ENCODE peak calls at places on chromosomes 6 and 20, in six cellular contexts. F is Panc1, V is spleen, Z is sigmoid colon, U is HL-60, B is stomach. H is an unnamed sample.

GRCh38 chr6:92723390-92723931 is 695.9 kb downstream of the EPHA7 start:
- DNase-seq in Z (peak; percentile 58), V (peak; percentile 77), U (no peak), F (no peak), B (no peak), H (no peak)

GRCh38 chr20:62370115-62370806 is 3.1 kb upstream of the LAMA5 start:
- DNase-seq in V (no peak), U (no peak), F (no peak), Z (no peak), B (peak; percentile 49), H (no peak)

GRCh38 chr6:11140061-11140460 is 28.5 kb upstream of the ERVFRD-1 start:
- DNase-seq in U (no peak), B (no peak), F (no peak), V (no peak), Z (no peak), H (no peak)

GRCh38 chr6:13431861-13432465 is 55.4 kb downstream of the GFOD1 start:
- DNase-seq in U (no peak), V (no peak), F (no peak), B (no peak), Z (no peak), H (no peak)

GRCh38 chr6:31125162-31125561 is 4.9 kb upstream of the CDSN start:
- DNase-seq in F (no peak), B (peak; percentile 63), U (no peak), Z (peak; percentile 82), V (no peak), H (no peak)

GRCh38 chr6:33620584-33621395 is at the start of gene ITPR3:
- DNase-seq in U (no peak), F (no peak), V (peak; percentile 92), B (peak; percentile 79), Z (peak; percentile 80), H (no peak)

GRCh38 chr6:15691250-15691869 is 28.5 kb upstream of the DTNBP1 start:
- DNase-seq in Z (peak; percentile 94), B (peak; percentile 85), F (peak; percentile 75), V (peak; percentile 93), U (peak; percentile 62), H (peak; percentile 90)

GRCh38 chr6:41074692-41075436 is 2.1 kb downstream of the NFYA start:
- DNase-seq in B (no peak), F (no peak), U (no peak), V (no peak), Z (no peak), H (no peak)

GRCh38 chr6:72554203-72554564 is 67.7 kb upstream of the KCNQ5 start:
- DNase-seq in V (no peak), U (no peak), F (peak; percentile 68), B (no peak), Z (no peak), H (no peak)

GRCh38 chr6:67933278-67933677 is 701.8 kb upstream of the ADGRB3 start:
- DNase-seq in V (no peak), B (no peak), Z (no peak), U (no peak), F (no peak), H (no peak)

GRCh38 chr20:48571945-48572589 is 255.7 kb downstream of the PREX1 start:
- DNase-seq in Z (no peak), F (no peak), V (peak; percentile 11), B (no peak), U (no peak), H (no peak)

GRCh38 chr6:9481292-9482029 is 933.4 kb downstream of the TFAP2A start:
- DNase-seq in Z (no peak), B (no peak), V (no peak), U (no peak), F (peak; percentile 67), H (no peak)

GRCh38 chr6:139540276-139540675 is 165.8 kb upstream of the CITED2 start:
- DNase-seq in Z (no peak), B (peak; percentile 39), U (no peak), F (peak; percentile 70), V (peak; percentile 76), H (no peak)

GRCh38 chr6:141986457-141986856 is 146.3 kb upstream of the GJE1 start:
- DNase-seq in Z (no peak), U (no peak), V (no peak), F (no peak), B (no peak), H (no peak)

GRCh38 chr20:38986663-38987062 is 24.5 kb downstream of the DHX35 start:
- DNase-seq in U (no peak), Z (no peak), V (no peak), F (no peak), B (no peak), H (no peak)

GRCh38 chr20:19699132-19699971 is 58.7 kb upstream of the RIN2 start:
- DNase-seq in V (no peak), Z (no peak), F (no peak), U (no peak), B (no peak), H (no peak)

GRCh38 chr20:49281913-49282467 is 4.1 kb upstream of the ZNFX1 start:
- DNase-seq in Z (no peak), V (no peak), U (no peak), F (no peak), B (no peak), H (no peak)

GRCh38 chr6:73460044-73460443 is 1.5 kb upstream of the MTO1 start:
- DNase-seq in B (no peak), V (no peak), U (no peak), F (no peak), Z (no peak), H (no peak)

GRCh38 chr6:32113386-32114352 is 4.5 kb upstream of the TNXB start:
- DNase-seq in Z (peak; percentile 96), B (peak; percentile 50), U (no peak), F (no peak), V (peak; percentile 77), H (no peak)

GRCh38 chr20:52983726-52984450 is 11.7 kb downstream of the TSHZ2 start:
- DNase-seq in Z (no peak), B (no peak), V (no peak), F (no peak), U (no peak), H (no peak)

DNA sequence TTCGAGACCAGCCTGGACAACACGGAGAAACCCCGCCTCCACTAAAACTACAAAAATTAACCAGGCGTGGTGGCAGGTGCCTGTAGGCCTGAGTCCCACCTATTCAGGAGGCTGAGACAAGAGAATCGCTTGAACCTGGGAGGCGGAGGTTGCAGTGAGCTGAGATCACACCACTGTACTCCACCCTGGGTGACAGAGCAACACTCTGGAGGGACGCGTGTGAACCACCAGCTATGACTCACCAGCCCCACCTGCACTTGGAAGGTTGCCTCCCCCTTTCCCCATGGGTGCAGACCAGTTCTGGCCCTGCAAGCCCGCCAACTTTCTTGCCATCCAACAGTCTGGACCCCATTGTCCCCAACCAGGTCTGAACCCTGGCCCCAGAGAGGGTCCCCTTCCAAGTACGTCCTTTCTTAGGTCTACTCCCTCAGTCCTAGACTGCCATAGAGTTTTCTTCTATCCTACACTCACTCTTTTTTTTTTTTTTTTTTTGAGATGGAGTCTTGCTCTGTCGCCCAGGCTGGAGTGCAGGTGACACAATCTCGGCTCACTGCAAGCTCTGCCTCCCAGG is 29.2 kb downstream of the ATP9A start:
- DNase-seq in V (no peak), F (no peak), Z (no peak), B (peak; percentile 65), U (no peak), H (no peak)
- TF ChIP-seq POLR2AphosphoS5 in V (no peak), F (no peak), Z (no peak), B (no peak), U (no peak), H (no peak)

GRCh38 chr20:4043329-4043728 is 28.0 kb upstream of the RNF24 start:
- DNase-seq in U (no peak), F (no peak), Z (no peak), B (no peak), V (no peak), H (no peak)

GRCh38 chr20:4043801-4044200 is 28.4 kb upstream of the RNF24 start:
- DNase-seq in U (no peak), V (no peak), Z (peak; percentile 15), F (no peak), B (no peak), H (no peak)

GRCh38 chr20:4040283-4041179 is 25.2 kb upstream of the RNF24 start:
- DNase-seq in U (no peak), Z (peak; percentile 14), V (no peak), B (peak; percentile 50), F (no peak), H (no peak)

GRCh38 chr20:4045082-4045481 is 29.7 kb upstream of the RNF24 start:
- DNase-seq in F (no peak), V (no peak), B (no peak), Z (peak; percentile 22), U (no peak), H (peak; percentile 29)

DNA sequence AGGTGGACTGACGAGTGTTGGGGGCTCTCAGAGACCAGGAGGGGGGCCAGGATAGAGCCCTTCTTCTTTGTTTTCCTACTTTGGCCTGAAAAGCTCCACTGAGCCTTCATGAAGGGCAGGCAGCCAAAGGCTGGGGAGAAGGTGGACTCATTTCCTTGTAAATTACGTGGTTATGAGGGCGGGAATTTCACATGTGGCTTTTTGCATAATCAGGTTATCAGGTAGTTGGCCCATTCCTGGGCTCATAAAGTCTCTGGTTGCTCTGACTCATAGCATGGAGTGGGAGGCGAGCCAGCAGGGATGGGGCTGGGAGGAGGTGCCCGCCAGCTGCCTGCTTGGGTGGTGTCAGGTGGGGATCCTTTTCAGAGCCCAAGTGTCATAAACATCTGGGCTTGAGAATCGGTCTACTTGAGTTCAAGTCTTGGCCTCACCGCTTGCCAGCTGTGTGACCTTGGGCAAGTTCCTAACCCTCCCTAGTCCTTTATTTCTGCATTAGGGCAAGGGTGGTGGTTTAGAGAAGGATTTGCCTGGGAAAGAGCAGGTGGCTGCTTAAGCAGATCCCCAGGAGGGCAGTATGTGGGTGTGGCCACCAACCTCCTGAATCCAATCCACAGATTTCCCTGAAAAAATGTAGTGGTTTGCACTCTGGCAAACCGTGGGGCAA is 26.5 kb upstream of the RNF24 start:
- DNase-seq in Z (peak; percentile 67), V (no peak), B (peak; percentile 90), F (no peak), U (no peak), H (no peak)
- TF ChIP-seq POLR2AphosphoS5 in Z (no peak), V (no peak), B (peak; percentile 70), F (no peak), U (no peak), H (peak; percentile 46)

DNA sequence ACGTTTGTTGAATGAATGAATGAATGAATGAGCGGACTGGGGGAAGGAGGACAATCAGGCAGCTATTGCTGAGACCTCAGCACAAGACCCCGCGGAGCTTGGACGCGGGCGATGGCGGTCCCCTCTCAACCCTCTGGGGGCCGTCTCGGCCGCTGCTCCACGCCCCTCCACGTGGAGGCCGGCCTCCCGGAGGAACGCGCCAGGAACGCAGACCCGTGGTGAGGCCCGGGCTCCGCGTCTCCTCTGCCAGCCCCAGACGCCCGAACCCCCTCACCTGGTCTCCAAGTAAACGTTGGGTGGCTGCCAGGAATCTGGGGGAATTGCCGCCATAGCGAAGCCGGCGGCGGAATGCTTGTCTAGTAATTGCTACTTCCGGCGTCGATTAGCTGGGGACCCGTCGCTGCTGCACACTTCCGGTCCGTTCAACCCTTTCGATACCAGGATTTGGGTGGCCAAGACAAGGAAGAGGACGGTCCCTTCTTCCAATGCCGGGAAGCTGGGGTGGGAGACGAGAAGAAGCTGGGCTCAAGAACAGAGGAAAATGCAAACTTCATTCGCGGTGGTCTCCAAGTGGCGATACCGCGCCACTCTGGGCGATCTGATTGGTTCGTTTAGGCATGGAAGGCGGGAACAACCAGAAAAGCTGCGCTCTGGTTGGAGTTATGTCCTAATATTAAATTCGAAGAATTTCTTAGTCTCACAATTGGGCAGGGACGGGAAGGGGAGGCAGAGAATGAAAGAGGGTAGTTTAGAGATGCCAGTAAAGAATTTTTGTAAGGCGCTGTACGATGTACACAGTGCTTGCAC is at the start of gene PPIL1:
- DNase-seq in B (peak; percentile 84), F (peak; percentile 72), Z (peak; percentile 91), V (peak; percentile 91), U (peak; percentile 90), H (no peak)
- TF ChIP-seq POLR2AphosphoS5 in B (peak; percentile 42), F (peak; percentile 68), Z (peak; percentile 45), V (peak; percentile 73), U (peak; percentile 85), H (peak; percentile 80)

GRCh38 chr20:58987790-58988564 is 6.9 kb downstream of the NELFCD start:
- DNase-seq in F (no peak), U (no peak), B (peak; percentile 11), V (peak; percentile 55), Z (peak; percentile 39), H (no peak)
- TF ChIP-seq POLR2AphosphoS5 in F (no peak), U (no peak), B (no peak), V (peak; percentile 58), Z (no peak), H (no peak)

H was measured in vagina.